ENCODE peak calls at places on chromosomes 5 and 9, in six cellular contexts. M is heart right ventricle, O is GM23338, N is endothelial cell of umbilical vein, K is spleen, J is transverse colon. X is an unnamed sample.

GRCh38 chr5:174734571-174735497 is 10.5 kb downstream of the MSX2 start:
- DNase-seq in J (no peak), M (no peak), O (peak; percentile 48), N (no peak), K (no peak), X (no peak)

GRCh38 chr5:135491038-135491551 is 38.9 kb upstream of the TIFAB start:
- DNase-seq in M (no peak), N (no peak), O (peak; percentile 45), J (no peak), K (no peak), X (no peak)

GRCh38 chr5:111775224-111775623 is 18.2 kb upstream of the NREP start:
- DNase-seq in K (no peak), N (no peak), M (no peak), J (no peak), O (no peak), X (no peak)

GRCh38 chr5:98781520-98781919 is 8.1 kb downstream of the RGMB start:
- DNase-seq in O (no peak), K (no peak), J (no peak), N (no peak), M (no peak), X (no peak)

GRCh38 chr9:99881769-99882168 is 24.7 kb upstream of the STX17 start:
- DNase-seq in N (no peak), J (no peak), K (no peak), O (no peak), M (no peak), X (no peak)

GRCh38 chr9:128920381-128921058 is at the start of gene PHYHD1:
- DNase-seq in O (no peak), N (no peak), J (no peak), M (peak; percentile 50), K (no peak), X (peak; percentile 76)

GRCh38 chr9:129021091-129021490 is 7.0 kb downstream of the SH3GLB2 start:
- DNase-seq in J (peak; percentile 62), M (no peak), N (no peak), O (no peak), K (peak; percentile 82), X (no peak)

GRCh38 chr5:66361070-66361469 is 217.0 kb downstream of the SREK1 start:
- DNase-seq in M (no peak), K (no peak), J (no peak), O (no peak), N (no peak), X (no peak)

GRCh38 chr5:32030226-32030625 is 143.9 kb downstream of the GOLPH3 start:
- DNase-seq in J (no peak), O (no peak), N (no peak), K (no peak), M (no peak), X (no peak)

GRCh38 chr5:180830253-180831138 is 27.9 kb upstream of the MGAT1 start:
- DNase-seq in J (peak; percentile 85), N (no peak), M (peak; percentile 74), O (peak; percentile 84), K (peak; percentile 93), X (peak; percentile 87)

GRCh38 chr9:136806067-136806466 is 1.7 kb upstream of the RABL6 start:
- DNase-seq in N (no peak), J (no peak), M (no peak), O (no peak), K (no peak), X (no peak)

GRCh38 chr5:131928957-131929356 is 16.5 kb downstream of the MEIKIN start:
- DNase-seq in K (no peak), J (no peak), M (no peak), N (no peak), O (no peak), X (no peak)

GRCh38 chr9:137297060-137297664 is 4.9 kb downstream of the NRARP start:
- DNase-seq in M (no peak), N (no peak), O (no peak), J (peak; percentile 42), K (no peak), X (no peak)

GRCh38 chr5:17216176-17216973 is 1.1 kb upstream of the BASP1 start:
- DNase-seq in J (peak; percentile 83), K (peak; percentile 93), N (peak; percentile 87), M (peak; percentile 70), O (peak; percentile 94), X (peak; percentile 80)

DNA sequence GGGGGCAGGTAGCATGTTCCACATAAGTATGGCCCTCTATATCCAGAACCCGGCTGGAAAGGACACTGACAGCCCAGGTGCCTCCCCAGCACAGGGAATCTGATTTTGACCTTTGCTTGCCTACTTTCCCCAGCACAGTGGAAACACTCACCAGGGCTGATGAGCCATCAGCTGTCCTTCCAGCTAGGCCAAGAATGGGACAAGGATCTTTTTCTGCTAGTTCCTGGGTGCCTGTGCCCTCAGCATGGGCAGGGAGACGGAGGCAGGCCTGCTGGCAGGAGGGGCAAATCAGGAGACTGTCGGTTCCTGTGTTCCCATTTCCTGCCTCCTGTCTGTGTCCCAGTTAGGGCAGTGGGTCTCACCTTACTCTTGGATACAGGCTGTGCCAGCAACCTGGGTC is 1.1 kb downstream of the CYFIP2 start:
- DNase-seq in J (no peak), O (no peak), M (no peak), N (no peak), K (no peak), X (no peak)
- H3K4me3 ChIP-seq in J (peak overlapping the region; percentile 89), O (peak overlapping the region; percentile 78), M (peak overlapping the region; percentile 69), N (no peak overlapping the region), K (peak overlapping the region; percentile 73), X (peak overlapping the region; percentile 68)

GRCh38 chr9:132651259-132651658 is 18.5 kb downstream of the DDX31 start:
- DNase-seq in K (no peak), N (peak; percentile 22), J (peak; percentile 47), O (no peak), M (no peak), X (no peak)
- TF ChIP-seq CTCF in K (no peak), N (no peak), J (peak; percentile 32), O (peak; percentile 45), M (peak; percentile 15), X (no peak)

GRCh38 chr9:112037281-112038016 is 137.6 kb downstream of the SUSD1 start:
- DNase-seq in O (no peak), N (no peak), J (peak; percentile 32), K (peak; percentile 80), M (no peak), X (no peak)
- H3K27ac ChIP-seq in O (no peak overlapping the region), N (no peak overlapping the region), J (no peak overlapping the region), K (peak overlapping the region; percentile 73), M (no peak overlapping the region), X (no peak overlapping the region)

DNA sequence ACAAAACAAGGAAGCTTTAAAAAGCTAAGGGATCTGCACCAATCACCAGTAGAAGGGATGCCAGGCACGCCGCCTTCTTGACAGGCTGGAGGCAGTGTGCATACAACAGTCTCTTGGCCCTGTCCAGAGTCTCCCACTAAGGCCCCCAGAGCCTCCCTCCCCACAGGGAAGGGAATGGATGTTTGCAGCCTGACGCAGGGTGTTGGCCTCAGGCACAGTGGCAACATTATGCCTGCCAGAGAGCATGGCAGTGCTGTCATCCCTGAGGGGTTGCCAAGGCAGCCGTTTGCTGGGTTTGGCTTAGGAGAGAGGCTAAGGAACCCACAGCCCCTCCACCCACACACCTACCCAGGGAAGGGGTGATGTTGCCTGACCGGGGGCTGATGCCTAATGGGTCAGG is 4.8 kb downstream of the HBEGF start:
- DNase-seq in O (no peak), K (peak; percentile 76), M (peak; percentile 80), J (no peak), N (no peak), X (no peak)
- H3K4me3 ChIP-seq in O (no peak overlapping the region), K (no peak overlapping the region), M (peak overlapping the region; percentile 90), J (no peak overlapping the region), N (no peak overlapping the region), X (no peak overlapping the region)

GRCh38 chr5:151319334-151319733 is 15.8 kb upstream of the SLC36A3 start:
- DNase-seq in K (no peak), J (peak; percentile 9), O (peak; percentile 39), N (no peak), M (peak; percentile 39), X (no peak)
- TF ChIP-seq CTCF in K (no peak), J (no peak), O (peak; percentile 19), N (no peak), M (peak; percentile 34), X (no peak)

GRCh38 chr5:156949424-156949823 is 13.6 kb downstream of the TIMD4 start:
- DNase-seq in J (no peak), O (no peak), N (no peak), M (no peak), K (no peak), X (no peak)
- H3K27ac ChIP-seq in J (no peak overlapping the region), O (no peak overlapping the region), N (no peak overlapping the region), M (no peak overlapping the region), K (no peak overlapping the region), X (no peak overlapping the region)

GRCh38 chr5:55480781-55481180 is 54.0 kb downstream of the PLPP1 start:
- DNase-seq in J (no peak), K (no peak), M (no peak), O (no peak), N (no peak), X (no peak)

GRCh38 chr5:55484531-55484930 is 50.2 kb downstream of the PLPP1 start:
- DNase-seq in N (no peak), J (no peak), O (peak; percentile 93), M (no peak), K (no peak), X (no peak)

GRCh38 chr5:55481293-55481900 is 53.4 kb downstream of the PLPP1 start:
- DNase-seq in O (no peak), K (no peak), M (no peak), J (no peak), N (no peak), X (no peak)

GRCh38 chr5:55483903-55484302 is 50.9 kb downstream of the PLPP1 start:
- DNase-seq in K (no peak), N (no peak), J (no peak), O (no peak), M (no peak), X (no peak)

GRCh38 chr5:55485073-55485472 is 49.7 kb downstream of the PLPP1 start:
- DNase-seq in O (peak; percentile 64), K (no peak), M (no peak), J (no peak), N (no peak), X (no peak)
- H3K4me3 ChIP-seq in O (peak overlapping the region; percentile 22), K (no peak overlapping the region), M (no peak overlapping the region), J (no peak overlapping the region), N (no peak overlapping the region), X (no peak overlapping the region)

DNA sequence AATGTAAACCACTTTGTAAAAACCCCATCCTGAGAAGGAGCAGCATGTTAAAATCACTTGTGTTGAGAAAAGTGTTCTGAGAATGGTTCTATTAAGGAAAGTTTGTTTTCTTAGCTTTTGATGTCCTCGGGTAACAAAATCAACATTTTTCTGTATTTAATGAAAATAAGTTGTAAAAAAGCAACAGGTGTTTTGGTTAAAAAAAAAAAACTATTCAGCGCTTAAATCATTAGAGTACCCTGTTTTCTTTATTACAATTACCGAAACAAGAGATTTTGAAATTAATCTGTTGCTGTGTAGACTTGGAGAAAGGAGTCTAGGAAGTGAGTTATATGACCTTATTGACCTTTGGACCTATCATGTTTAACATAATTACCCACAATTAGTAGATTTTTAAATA is 167.7 kb downstream of the XRCC4 start:
- DNase-seq in N (no peak), M (no peak), J (no peak), K (no peak), O (no peak), X (no peak)
- TF ChIP-seq CTCF in N (no peak), M (no peak), J (no peak), K (no peak), O (no peak), X (no peak)